ENCODE peak calls at places on chromosomes 11 and 22, in ten cellular contexts. N is thoracic aorta, A is cardiac muscle cell, C is aorta, K is tibial nerve, D is lung, X is IMR-90, V is psoas muscle, E is MG63, H is heart left ventricle. P is an unnamed sample. For H3K36me3, the result is how much of the 10 kb centered on the place peaks cover.

GRCh38 chr22:44304354-44304753 is 8.4 kb downstream of the SHISAL1 start:
- DNase-seq in N (no peak), A (no peak), C (no peak), K (no peak), D (no peak), X (peak), V (no peak), E (peak), H (no peak), P (no peak)

GRCh38 chr11:1676254-1676740 is 20.7 kb upstream of the KRTAP5-6 start:
- DNase-seq in N (no peak), A (no peak), C (no peak), K (no peak), D (no peak), X (no peak), V (no peak), E (no peak), H (no peak), P (no peak)

GRCh38 chr11:46679252-46680163 is 20.9 kb downstream of the ARHGAP1 start:
- DNase-seq in N (no peak), A (no peak), C (peak), K (no peak), D (no peak), X (no peak), V (no peak), E (no peak), H (no peak), P (peak)

GRCh38 chr22:38758276-38758945 is 2.6 kb upstream of the SUN2 start:
- DNase-seq in N (no peak), A (no peak), C (no peak), K (no peak), D (no peak), X (no peak), V (peak), E (no peak), H (no peak), P (peak)

GRCh38 chr11:30508594-30508993 is 77.6 kb downstream of the MPPED2 start:
- DNase-seq in N (no peak), A (no peak), C (no peak), K (no peak), D (no peak), X (no peak), V (no peak), E (no peak), H (peak), P (no peak)

GRCh38 chr11:125258626-125259025 is 94.1 kb downstream of the PKNOX2 start:
- DNase-seq in N (no peak), A (no peak), C (no peak), K (no peak), D (no peak), X (no peak), V (no peak), E (no peak), H (no peak), P (no peak)

GRCh38 chr11:20887137-20887536 is 217.8 kb downstream of the NELL1 start:
- DNase-seq in N (no peak), A (no peak), C (no peak), K (no peak), D (no peak), X (no peak), V (no peak), E (no peak), H (no peak), P (no peak)

GRCh38 chr22:40236131-40236665 is 58.5 kb downstream of the TNRC6B start:
- DNase-seq in N (no peak), A (no peak), C (no peak), K (no peak), D (no peak), X (no peak), V (no peak), E (no peak), H (no peak), P (no peak)

GRCh38 chr22:27726344-27726725 is 75.2 kb downstream of the MN1 start:
- DNase-seq in N (no peak), A (no peak), C (no peak), K (no peak), D (no peak), X (no peak), V (no peak), E (no peak), H (peak), P (no peak)

GRCh38 chr11:61173456-61173855 is 12.2 kb upstream of the VPS37C start:
- DNase-seq in N (no peak), A (no peak), C (no peak), K (no peak), D (no peak), X (peak), V (no peak), E (no peak), H (no peak), P (no peak)

GRCh38 chr11:32310218-32310601 is 125.1 kb downstream of the WT1 start:
- DNase-seq in N (no peak), A (no peak), C (no peak), K (no peak), D (peak), X (no peak), V (no peak), E (no peak), H (no peak), P (no peak)

GRCh38 chr11:66478823-66479740 is 1.2 kb upstream of the DPP3 start:
- DNase-seq in N (no peak), A (peak), C (peak), K (peak), D (peak), X (peak), V (peak), E (peak), H (peak), P (peak)

GRCh38 chr11:5246772-5247478 is 2.7 kb downstream of the HBG1 start:
- DNase-seq in N (no peak), A (no peak), C (no peak), K (no peak), D (no peak), X (no peak), V (no peak), E (no peak), H (no peak), P (no peak)
- H3K36me3 ChIP-seq in N (under half), A (under half), C (under half), K (under half), D (under half), X (under half), V (under half), E (under half), H (under half), P (under half)

GRCh38 chr11:244376-244775 is 7.6 kb downstream of the PSMD13 start:
- DNase-seq in N (no peak), A (no peak), C (no peak), K (no peak), D (no peak), X (no peak), V (no peak), E (no peak), H (no peak), P (no peak)
- H3K36me3 ChIP-seq in N (half or more), A (under half), C (under half), K (under half), D (under half), X (under half), V (under half), E (half or more), H (under half), P (under half)

GRCh38 chr11:4140067-4140636 is 45.6 kb downstream of the RRM1 start:
- DNase-seq in N (no peak), A (no peak), C (no peak), K (no peak), D (no peak), X (no peak), V (no peak), E (no peak), H (no peak), P (no peak)

GRCh38 chr11:4134844-4135243 is 40.2 kb downstream of the RRM1 start:
- DNase-seq in N (no peak), A (no peak), C (no peak), K (no peak), D (no peak), X (peak), V (no peak), E (no peak), H (no peak), P (no peak)
- H3K36me3 ChIP-seq in N (under half), A (under half), C (under half), K (under half), D (under half), X (under half), V (under half), E (half or more), H (under half), P (under half)

GRCh38 chr22:46165975-46166374 is 15.6 kb downstream of the PPARA start:
- DNase-seq in N (no peak), A (no peak), C (no peak), K (no peak), D (no peak), X (peak), V (no peak), E (no peak), H (no peak), P (no peak)
- H3K36me3 ChIP-seq in N (under half), A (under half), C (under half), K (under half), D (under half), X (under half), V (under half), E (under half), H (under half), P (under half)

GRCh38 chr11:34457607-34458006 is 18.9 kb downstream of the CAT start:
- DNase-seq in N (no peak), A (no peak), C (no peak), K (no peak), D (no peak), X (no peak), V (no peak), E (no peak), H (no peak), P (no peak)
- H3K36me3 ChIP-seq in N (under half), A (under half), C (under half), K (under half), D (under half), X (under half), V (under half), E (half or more), H (under half), P (under half)